ENCODE peak calls at places on chromosomes 16 and 17, in five cellular contexts. T is IMR-90, S is neuronal stem cell, L is mesenchymal stem cell, N is H9. D is an unnamed sample.

GRCh38 chr16:11474617-11475291 is 112.0 kb downstream of the LITAF start:
- DNase-seq in N (no peak), L (no peak), S (no peak), T (no peak), D (peak)

GRCh38 chr17:77316191-77316641 is 175.4 kb downstream of the SEC14L1 start:
- DNase-seq in T (peak), N (peak), L (peak), S (no peak), D (no peak)

GRCh38 chr17:48646183-48647102 is 20.3 kb upstream of the HOXB9 start:
- DNase-seq in T (no peak), N (peak), S (no peak), L (peak), D (no peak)

GRCh38 chr17:45680360-45680759 is 103.8 kb upstream of the CRHR1 start:
- DNase-seq in N (no peak), S (no peak), T (no peak), L (no peak), D (no peak)

GRCh38 chr16:5516115-5516514 is 418.5 kb upstream of the EEF2KMT start:
- DNase-seq in N (no peak), T (no peak), S (no peak), L (no peak), D (no peak)

GRCh38 chr16:54066451-54067056 is 220.0 kb downstream of the IRX3 start:
- DNase-seq in N (no peak), L (no peak), S (no peak), T (peak), D (no peak)

GRCh38 chr17:6523809-6524355 is 32.5 kb downstream of the PITPNM3 start:
- DNase-seq in S (no peak), T (no peak), N (peak), L (no peak), D (no peak)

GRCh38 chr17:1959871-1960569 is 65.1 kb downstream of the RTN4RL1 start:
- DNase-seq in L (no peak), S (no peak), N (no peak), T (peak), D (no peak)

GRCh38 chr16:55330726-55331647 is 7.0 kb downstream of the IRX6 start:
- DNase-seq in S (no peak), N (peak), L (no peak), T (no peak), D (no peak)

GRCh38 chr17:69724236-69724635 is 309.7 kb downstream of the MAP2K6 start:
- DNase-seq in N (no peak), L (no peak), S (no peak), T (peak), D (no peak)

GRCh38 chr16:25155553-25156460 is 44.3 kb downstream of the LCMT1 start:
- DNase-seq in T (peak), N (no peak), S (no peak), L (peak), D (no peak)

GRCh38 chr16:82034981-82035612 is at the start of gene HSD17B2:
- DNase-seq in T (peak), S (no peak), N (no peak), L (no peak), D (peak)

GRCh38 chr17:61284174-61284573 is 115.5 kb upstream of the TBX2 start:
- DNase-seq in T (peak), N (no peak), L (peak), S (no peak), D (no peak)

GRCh38 chr17:19302791-19303233 is 59.7 kb downstream of the B9D1 start:
- DNase-seq in S (no peak), N (no peak), L (no peak), T (no peak), D (no peak)

GRCh38 chr16:2711370-2712062 is 8.5 kb downstream of the PRSS27 start:
- DNase-seq in N (no peak), L (no peak), S (no peak), T (no peak), D (no peak)

GRCh38 chr16:15032547-15033308 is 23.1 kb downstream of the NTAN1 start:
- DNase-seq in S (no peak), L (peak), N (peak), T (peak), D (no peak)

GRCh38 chr17:49632201-49632600 is 45.7 kb downstream of the SPOP start:
- DNase-seq in T (no peak), L (no peak), S (no peak), N (no peak), D (no peak)

GRCh38 chr17:46063239-46063638 is 64.2 kb downstream of the STH start:
- DNase-seq in S (no peak), N (no peak), T (peak), L (peak), D (peak)

GRCh38 chr16:67801889-67802288 is 4.5 kb downstream of the RANBP10 start:
- DNase-seq in L (no peak), S (no peak), T (no peak), N (no peak), D (no peak)

GRCh38 chr17:8514801-8515200 is 79.1 kb downstream of the NDEL1 start:
- DNase-seq in L (no peak), S (no peak), T (no peak), N (no peak), D (no peak)

DNA sequence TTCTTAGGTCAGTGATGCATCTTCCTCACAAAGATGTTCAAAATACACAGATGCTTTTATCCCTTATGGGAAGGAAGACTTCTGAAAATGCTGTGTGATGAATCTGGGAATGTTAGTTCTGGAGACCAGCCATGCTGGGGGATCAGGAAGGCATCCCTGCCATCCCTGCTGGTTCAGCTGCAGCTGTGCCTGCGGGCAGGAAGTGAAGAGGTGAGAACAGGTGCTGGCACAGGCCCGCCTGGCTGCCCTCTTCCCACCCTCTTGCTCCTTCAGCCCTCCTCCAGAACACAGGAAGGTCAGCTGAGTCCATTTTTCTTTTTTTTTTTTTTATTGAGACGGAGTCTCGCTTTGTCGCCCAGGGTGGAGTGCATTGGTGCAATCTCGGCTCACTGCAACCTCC is 15.2 kb downstream of the RAB11FIP3 start:
- DNase-seq in T (no peak), N (no peak), S (no peak), L (no peak), D (no peak)
- H3K18ac ChIP-seq in T (no peak), N (no peak), S (no peak), L (no peak), D (no peak)

GRCh38 chr17:76120658-76121008 is 17.0 kb upstream of the EXOC7 start:
- DNase-seq in S (no peak), L (no peak), N (no peak), T (no peak), D (no peak)

GRCh38 chr17:76123749-76124581 is 17.1 kb downstream of the FOXJ1 start:
- DNase-seq in L (no peak), S (no peak), T (no peak), N (no peak), D (no peak)

GRCh38 chr17:76122411-76123126 is 18.5 kb downstream of the FOXJ1 start:
- DNase-seq in S (no peak), L (no peak), N (peak), T (no peak), D (no peak)

GRCh38 chr17:76123127-76123499 is 17.9 kb downstream of the FOXJ1 start:
- DNase-seq in S (no peak), T (no peak), N (no peak), L (no peak), D (no peak)

GRCh38 chr17:76121932-76122383 is 18.4 kb upstream of the EXOC7 start:
- DNase-seq in S (no peak), L (no peak), N (no peak), T (no peak), D (no peak)
- H3K9ac ChIP-seq in S (peak), L (peak), N (no peak), T (no peak), D (no peak)

DNA sequence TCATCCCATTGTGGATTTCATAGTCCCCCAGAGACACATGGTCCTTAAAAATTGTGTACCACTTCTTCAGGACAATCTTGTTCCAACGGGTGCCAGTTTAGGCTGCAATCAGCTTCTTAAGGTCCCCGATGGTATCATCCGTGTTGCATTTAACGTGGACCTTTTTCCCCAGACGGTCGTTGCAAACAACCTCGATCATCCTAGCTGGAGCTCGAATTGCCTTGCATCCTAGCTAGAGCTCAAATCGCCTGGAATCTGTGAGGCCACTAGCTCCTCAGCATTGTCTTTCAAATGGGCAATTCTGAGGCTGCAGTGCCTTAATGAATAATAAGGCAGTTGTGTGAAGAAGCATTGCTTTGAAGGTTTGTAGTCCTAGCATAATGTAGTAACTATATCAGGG is 37.7 kb upstream of the RHBDL3 start:
- DNase-seq in T (no peak), N (peak), S (no peak), L (no peak), D (no peak)
- H3K18ac ChIP-seq in T (no peak), N (no peak), S (no peak), L (no peak), D (no peak)

DNA sequence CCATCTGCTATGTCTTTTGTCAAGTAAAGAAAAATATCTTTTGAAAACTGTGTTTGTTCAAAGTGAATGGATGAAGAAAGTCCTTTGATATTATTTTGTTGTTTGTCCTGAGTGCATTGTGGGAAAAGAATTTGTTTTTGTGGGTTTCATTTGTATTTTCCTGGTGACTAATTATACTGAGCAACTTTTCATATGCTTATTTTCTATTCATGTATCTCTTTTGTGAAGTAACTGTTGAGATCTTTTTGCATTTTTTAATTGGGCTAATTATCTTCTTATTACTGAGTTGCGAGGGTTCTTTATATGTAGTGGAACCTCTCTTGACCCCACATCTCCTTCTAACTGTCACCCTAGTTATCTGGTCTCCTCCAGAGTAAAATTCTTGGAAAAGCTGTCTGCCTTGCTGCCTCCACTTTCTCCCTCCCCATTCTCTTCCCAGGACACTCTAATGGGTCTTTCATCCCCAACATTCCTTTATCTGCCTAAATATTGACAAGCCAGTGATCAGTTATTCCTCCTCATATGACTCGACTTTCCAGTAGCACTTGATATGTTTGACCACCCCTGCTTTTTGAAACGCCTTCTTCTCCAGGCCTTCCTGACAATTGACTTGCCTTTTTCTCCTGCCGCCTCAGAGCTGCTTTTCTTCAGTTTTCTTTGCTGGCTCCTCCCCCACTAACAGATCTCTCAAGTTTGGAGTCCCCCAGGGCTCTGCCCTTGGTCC is 117.6 kb upstream of the HAS3 start:
- DNase-seq in L (no peak), N (no peak), T (no peak), S (no peak), D (no peak)
- H3K9ac ChIP-seq in L (no peak), N (no peak), T (no peak), S (no peak), D (no peak)

DNA sequence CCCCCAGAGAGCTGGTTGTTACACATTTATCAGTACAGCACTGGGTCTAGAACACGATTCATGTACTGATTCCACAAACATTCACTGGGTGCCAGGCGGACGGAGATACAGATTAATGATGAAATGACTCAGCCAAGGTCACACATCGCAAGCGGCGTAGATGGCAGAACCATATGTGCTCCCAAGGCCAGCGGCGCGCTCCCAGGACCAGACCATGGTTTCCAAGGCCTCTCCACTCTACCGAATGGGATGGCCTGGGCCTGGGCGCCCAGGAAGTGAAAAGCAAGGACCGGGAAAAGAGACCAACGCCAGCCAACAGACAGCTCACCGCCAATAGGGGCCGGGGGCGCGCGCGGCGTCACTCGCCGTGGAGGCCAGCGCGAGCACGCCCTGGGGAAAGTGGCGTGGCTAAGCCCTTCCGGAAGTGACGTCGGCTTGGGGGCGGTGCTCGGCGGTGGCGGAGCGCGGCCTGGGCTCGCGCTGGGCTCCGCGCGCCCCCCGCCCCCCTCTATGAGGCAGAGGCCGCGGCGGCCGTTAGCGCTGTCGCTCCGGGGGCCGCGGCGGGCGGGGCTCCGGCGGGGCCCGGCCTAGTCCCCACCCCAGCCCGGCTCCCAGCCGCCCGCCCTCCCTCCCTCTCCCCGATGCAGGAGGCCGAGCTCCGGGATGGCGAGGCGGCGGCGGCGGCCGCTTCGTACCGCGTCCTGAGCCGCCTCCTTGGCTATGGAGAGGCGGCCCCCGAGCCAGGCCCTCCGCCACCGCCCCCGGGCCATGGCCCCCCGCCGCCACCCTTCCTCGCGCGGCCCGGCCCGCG is at the start of gene SOCS7:
- DNase-seq in S (peak), N (peak), T (peak), L (peak), D (peak)
- H3K18ac ChIP-seq in S (peak), N (peak), T (peak), L (peak), D (peak)

GRCh38 chr16:19698480-19699465 is 19.3 kb downstream of the KNOP1 start:
- DNase-seq in N (no peak), T (peak), L (no peak), S (no peak), D (no peak)
- H3K9ac ChIP-seq in N (no peak), T (no peak), L (peak), S (no peak), D (no peak)